ENCODE peak calls at places on chromosomes 13 and 19, in six cellular contexts. D is tibial nerve, Q is thoracic aorta, V is neural progenitor cell, E is IMR-90, O is body of pancreas. C is an unnamed sample. For H3K4me1, the result is how much of the 10 kb centered on the place peaks cover.

GRCh38 chr13:37753776-37754175 is 115.8 kb downstream of the TRPC4 start:
- DNase-seq in V (peak), D (no peak), Q (no peak), O (no peak), E (no peak), C (no peak)

GRCh38 chr19:1412323-1412923 is 5.0 kb downstream of the DAZAP1 start:
- DNase-seq in Q (no peak), D (no peak), O (no peak), V (no peak), E (no peak), C (no peak)

GRCh38 chr13:72896869-72897268 is 114.9 kb downstream of the PIBF1 start:
- DNase-seq in V (no peak), D (no peak), Q (no peak), O (no peak), E (no peak), C (no peak)

GRCh38 chr13:77168232-77168631 is 141.3 kb upstream of the FBXL3 start:
- DNase-seq in Q (no peak), V (no peak), D (no peak), O (no peak), E (no peak), C (no peak)

GRCh38 chr13:50587839-50588373 is 255.6 kb downstream of the DLEU7 start:
- DNase-seq in E (no peak), O (no peak), Q (no peak), V (no peak), D (no peak), C (no peak)

GRCh38 chr19:30799854-30800755 is 427.9 kb downstream of the ZNF536 start:
- DNase-seq in Q (no peak), D (peak), V (peak), O (peak), E (no peak), C (peak)

GRCh38 chr13:28347456-28348371 is 147.2 kb downstream of the FLT1 start:
- DNase-seq in D (no peak), O (no peak), Q (no peak), V (no peak), E (no peak), C (no peak)

GRCh38 chr19:15280915-15281683 is 48.9 kb upstream of the EPHX3 start:
- DNase-seq in E (peak), D (peak), Q (no peak), O (peak), V (peak), C (peak)

GRCh38 chr13:23731709-23732108 is 157.5 kb downstream of the MIPEP start:
- DNase-seq in O (no peak), D (no peak), Q (no peak), E (no peak), V (no peak), C (no peak)

GRCh38 chr13:23399254-23399796 is 34.2 kb downstream of the SACS start:
- DNase-seq in O (no peak), Q (no peak), D (no peak), V (peak), E (no peak), C (no peak)

GRCh38 chr13:39038569-39038898 is 278 bp downstream of the NHLRC3 start:
- DNase-seq in D (no peak), O (no peak), E (no peak), V (no peak), Q (no peak), C (no peak)

GRCh38 chr13:42895781-42896180 is 96.3 kb downstream of the EPSTI1 start:
- DNase-seq in D (no peak), Q (no peak), E (no peak), O (no peak), V (no peak), C (no peak)

GRCh38 chr13:99356216-99357089 is 49.3 kb upstream of the GPR183 start:
- DNase-seq in D (peak), Q (no peak), O (no peak), V (no peak), E (peak), C (no peak)

GRCh38 chr13:46995874-46996273 is 99.0 kb upstream of the HTR2A start:
- DNase-seq in D (no peak), V (no peak), O (no peak), Q (no peak), E (no peak), C (no peak)

GRCh38 chr19:16167055-16167454 is 6.3 kb downstream of the CIB3 start:
- DNase-seq in V (no peak), D (no peak), E (no peak), Q (no peak), O (no peak), C (no peak)

DNA sequence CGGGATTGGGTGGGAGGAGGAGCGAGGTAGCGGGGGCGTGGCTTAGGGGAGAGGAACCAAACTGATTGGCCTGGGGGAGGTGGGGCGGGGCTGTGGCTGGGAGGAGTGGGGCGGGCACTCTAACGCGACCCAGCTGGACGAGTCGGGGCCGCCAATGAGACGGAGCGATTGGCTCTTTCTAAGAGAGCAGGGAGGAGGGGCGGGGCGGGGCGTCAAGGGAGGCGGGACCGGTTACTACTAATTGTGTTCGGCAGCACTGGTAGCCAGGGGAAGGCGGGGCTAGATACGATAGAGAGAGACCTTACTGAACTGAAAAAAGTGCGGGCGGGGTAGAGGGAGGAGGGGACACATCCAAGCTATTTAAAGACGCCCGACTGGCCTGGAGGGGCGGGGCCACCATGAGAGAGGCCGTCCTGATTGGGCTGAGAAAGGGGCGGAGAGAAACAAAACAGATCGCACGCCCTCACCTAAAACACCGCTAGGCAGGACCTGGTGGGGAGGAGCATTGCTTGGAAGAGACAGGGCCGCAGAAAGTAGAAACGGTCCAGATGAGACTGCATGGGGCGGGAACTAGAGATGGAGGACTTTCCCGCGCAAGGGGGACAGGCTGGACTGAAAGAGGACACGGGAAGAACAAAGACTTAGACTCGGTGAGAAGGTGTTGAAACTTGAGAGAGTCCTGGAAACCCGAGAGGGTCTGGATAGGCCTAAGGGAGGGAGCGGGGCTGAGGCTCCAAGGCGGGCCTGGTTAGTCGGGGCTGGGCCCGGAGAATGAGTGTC is at the start of gene KCNC3:
- DNase-seq in D (peak), O (peak), Q (peak), V (peak), E (peak), C (peak)
- H3K4me1 ChIP-seq in D (under half), O (half or more), Q (under half), V (under half), E (under half), C (half or more)

GRCh38 chr19:54364775-54365257 is at the start of gene LAIR1:
- DNase-seq in V (no peak), D (peak), O (no peak), E (no peak), Q (no peak), C (no peak)
- H3K4me3 ChIP-seq in V (no peak), D (no peak), O (no peak), E (no peak), Q (peak), C (peak)

DNA sequence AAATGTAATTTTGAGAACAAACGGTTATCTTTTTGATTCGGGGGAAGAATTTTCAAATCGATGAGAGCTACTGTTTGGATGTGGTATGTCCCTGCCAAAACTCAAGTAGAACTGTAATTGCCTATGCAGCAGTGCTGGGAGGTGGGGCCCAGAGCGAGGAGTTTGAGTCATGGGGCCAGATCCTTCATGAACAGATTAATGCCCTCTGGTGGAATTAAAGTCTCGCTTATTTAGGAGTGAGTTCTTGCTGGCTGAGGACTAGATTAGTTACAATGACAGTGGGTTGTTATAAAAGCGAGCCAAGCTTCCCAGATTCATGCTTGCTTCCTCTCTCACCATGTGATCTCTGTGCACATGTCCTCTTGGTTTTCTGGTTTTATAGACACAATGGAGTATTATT is 11.8 kb upstream of the PRR20A start:
- DNase-seq in Q (no peak), E (no peak), D (no peak), V (peak), O (no peak), C (no peak)
- TF ChIP-seq CTCF in Q (no peak), E (no peak), D (no peak), V (no peak), O (no peak), C (no peak)

GRCh38 chr19:12788025-12788681 is 3.1 kb upstream of the JUNB start:
- DNase-seq in O (no peak), Q (no peak), D (no peak), V (no peak), E (no peak), C (no peak)
- H3K4me1 ChIP-seq in O (half or more), Q (half or more), D (under half), V (under half), E (under half), C (half or more)

GRCh38 chr19:33622505-33622808 is 704 bp downstream of the CHST8 start:
- DNase-seq in E (no peak), O (no peak), Q (no peak), D (no peak), V (peak), C (no peak)
- H3K4me3 ChIP-seq in E (no peak), O (no peak), Q (peak), D (peak), V (peak), C (peak)

DNA sequence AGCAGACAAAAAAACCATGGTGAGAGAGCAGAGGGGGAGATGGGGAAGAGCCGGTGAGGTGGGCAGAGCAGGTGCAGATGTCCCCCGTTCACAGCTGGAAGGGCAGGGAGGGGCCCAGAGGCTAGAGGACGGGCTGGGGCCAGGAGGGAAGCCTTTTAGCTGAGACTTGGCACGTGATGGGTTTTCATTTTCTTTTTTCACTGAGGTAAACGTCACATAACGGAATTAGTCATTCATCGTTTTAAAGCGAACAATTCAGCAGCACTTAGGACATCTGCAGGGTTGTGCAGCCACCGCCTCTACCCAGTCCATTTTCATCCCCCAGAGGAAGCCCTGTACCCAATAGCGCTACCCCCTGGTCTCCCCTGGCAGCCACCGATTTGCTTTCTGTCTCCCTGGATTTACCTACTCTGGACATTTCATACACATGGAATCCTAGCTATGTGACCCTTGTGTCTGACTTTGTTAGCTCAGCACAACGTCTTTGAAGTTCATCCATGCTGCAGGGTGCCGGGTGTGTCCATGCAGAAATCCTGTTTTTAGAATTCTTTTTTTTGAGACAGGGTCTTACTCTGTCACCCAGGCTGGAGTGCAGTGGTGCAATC is 16.0 kb upstream of the EMC10 start:
- DNase-seq in Q (no peak), V (no peak), D (no peak), O (no peak), E (peak), C (no peak)
- TF ChIP-seq CTCF in Q (no peak), V (no peak), D (no peak), O (no peak), E (no peak), C (no peak)

DNA sequence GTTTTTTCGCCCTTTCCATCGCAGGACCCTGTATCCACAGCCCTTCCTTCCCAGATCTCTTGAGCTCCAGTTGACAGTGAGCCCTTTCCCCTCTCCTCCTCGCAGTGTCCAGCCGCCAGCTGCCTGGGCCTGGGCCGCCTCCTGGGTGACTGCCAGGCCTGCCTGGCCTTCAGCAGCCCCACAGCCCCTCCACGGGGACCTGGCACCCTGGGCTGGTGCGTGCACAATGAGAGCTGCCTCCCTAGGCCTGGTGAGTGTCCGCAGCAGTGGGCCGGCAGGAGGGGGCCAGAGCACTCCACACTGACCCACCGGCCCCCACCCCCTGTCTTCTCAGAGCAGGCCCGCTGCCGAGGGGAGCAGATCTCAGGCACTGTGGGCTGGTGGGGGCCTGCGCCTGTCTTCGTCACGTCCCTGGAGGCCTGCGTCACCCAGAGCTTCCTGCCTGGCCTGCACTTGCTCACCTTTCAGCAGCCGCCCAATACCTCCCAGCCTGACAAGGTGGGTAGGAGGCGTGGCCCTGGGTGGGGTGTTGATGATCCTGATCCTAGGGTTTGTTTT is 19.0 kb downstream of the MEGF8 start:
- DNase-seq in D (no peak), O (no peak), V (no peak), E (no peak), Q (no peak), C (no peak)
- H3K4me1 ChIP-seq in D (under half), O (under half), V (under half), E (under half), Q (under half), C (under half)

GRCh38 chr13:83881031-83881727 is 1.1 kb downstream of the SLITRK1 start:
- DNase-seq in D (no peak), O (no peak), E (no peak), V (peak), Q (no peak), C (no peak)
- H3K4me3 ChIP-seq in D (peak), O (peak), E (no peak), V (peak), Q (peak), C (no peak)

GRCh38 chr13:45954861-45955595 is 97.5 kb downstream of the ZC3H13 start:
- DNase-seq in Q (no peak), E (no peak), V (no peak), O (no peak), D (no peak), C (no peak)
- TF ChIP-seq CTCF in Q (no peak), E (no peak), V (no peak), O (no peak), D (no peak), C (no peak)

GRCh38 chr19:51125421-51126075 is 842 bp downstream of the SIGLEC9 start:
- DNase-seq in E (no peak), O (no peak), V (no peak), D (no peak), Q (no peak), C (no peak)
- H3K4me1 ChIP-seq in E (under half), O (under half), V (under half), D (under half), Q (under half), C (under half)

C was measured in left ventricle myocardium inferior.